ENCODE peak calls at places on chromosomes 3 and 15, in nine cellular contexts. One of them, this sample, is unnamed.

GRCh38 chr3:113834983-113835382 is 3.6 kb upstream of the GRAMD1C start:
- DNase-seq in progenitor cell of endocrine pancreas: no peak
- DNase-seq in stomach: no peak
- DNase-seq in activated CD4-positive, CD25-positive, alpha-beta regulatory T cell: no peak
- DNase-seq in mesenteric fat pad: no peak
- DNase-seq in NCI-H1694 treated with DMSO at 0.1 percent for 48 hours: no peak
- DNase-seq in iPS-NIHi11: no peak
- DNase-seq in activated CD8-positive, alpha-beta memory T cell treated with anti-CD3 and anti-CD28 coated beads for 24 hours: no peak
- DNase-seq in brain microvascular endothelial cell: no peak
- DNase-seq in this sample: no peak

GRCh38 chr15:70274255-70274654 is 176.5 kb upstream of the TLE3 start:
- DNase-seq in progenitor cell of endocrine pancreas: no peak
- DNase-seq in stomach: no peak
- DNase-seq in activated CD4-positive, CD25-positive, alpha-beta regulatory T cell: no peak
- DNase-seq in mesenteric fat pad: peak; percentile 4
- DNase-seq in NCI-H1694 treated with DMSO at 0.1 percent for 48 hours: no peak
- DNase-seq in iPS-NIHi11: no peak
- DNase-seq in activated CD8-positive, alpha-beta memory T cell treated with anti-CD3 and anti-CD28 coated beads for 24 hours: no peak
- DNase-seq in brain microvascular endothelial cell: no peak
- DNase-seq in this sample: no peak

GRCh38 chr3:110795163-110795562 is 276.5 kb upstream of the NECTIN3 start:
- DNase-seq in progenitor cell of endocrine pancreas: no peak
- DNase-seq in stomach: no peak
- DNase-seq in activated CD4-positive, CD25-positive, alpha-beta regulatory T cell: no peak
- DNase-seq in mesenteric fat pad: no peak
- DNase-seq in NCI-H1694 treated with DMSO at 0.1 percent for 48 hours: no peak
- DNase-seq in iPS-NIHi11: no peak
- DNase-seq in activated CD8-positive, alpha-beta memory T cell treated with anti-CD3 and anti-CD28 coated beads for 24 hours: no peak
- DNase-seq in brain microvascular endothelial cell: no peak
- DNase-seq in this sample: no peak

GRCh38 chr3:21524113-21524512 is 226.9 kb downstream of the ZNF385D start:
- DNase-seq in progenitor cell of endocrine pancreas: no peak
- DNase-seq in stomach: no peak
- DNase-seq in activated CD4-positive, CD25-positive, alpha-beta regulatory T cell: no peak
- DNase-seq in mesenteric fat pad: no peak
- DNase-seq in NCI-H1694 treated with DMSO at 0.1 percent for 48 hours: no peak
- DNase-seq in iPS-NIHi11: no peak
- DNase-seq in activated CD8-positive, alpha-beta memory T cell treated with anti-CD3 and anti-CD28 coated beads for 24 hours: no peak
- DNase-seq in brain microvascular endothelial cell: no peak
- DNase-seq in this sample: no peak

GRCh38 chr3:17771177-17772048 is 29.0 kb upstream of the TBC1D5 start:
- DNase-seq in progenitor cell of endocrine pancreas: no peak
- DNase-seq in stomach: no peak
- DNase-seq in activated CD4-positive, CD25-positive, alpha-beta regulatory T cell: no peak
- DNase-seq in mesenteric fat pad: no peak
- DNase-seq in NCI-H1694 treated with DMSO at 0.1 percent for 48 hours: no peak
- DNase-seq in iPS-NIHi11: no peak
- DNase-seq in activated CD8-positive, alpha-beta memory T cell treated with anti-CD3 and anti-CD28 coated beads for 24 hours: no peak
- DNase-seq in brain microvascular endothelial cell: no peak
- DNase-seq in this sample: no peak

GRCh38 chr3:32447865-32448400 is 54.7 kb downstream of the CMTM6 start:
- DNase-seq in progenitor cell of endocrine pancreas: no peak
- DNase-seq in stomach: no peak
- DNase-seq in activated CD4-positive, CD25-positive, alpha-beta regulatory T cell: no peak
- DNase-seq in mesenteric fat pad: no peak
- DNase-seq in NCI-H1694 treated with DMSO at 0.1 percent for 48 hours: no peak
- DNase-seq in iPS-NIHi11: no peak
- DNase-seq in activated CD8-positive, alpha-beta memory T cell treated with anti-CD3 and anti-CD28 coated beads for 24 hours: no peak
- DNase-seq in brain microvascular endothelial cell: no peak
- DNase-seq in this sample: no peak

GRCh38 chr3:117628896-117629295 is 919.3 kb downstream of the TUSC7 start:
- DNase-seq in progenitor cell of endocrine pancreas: no peak
- DNase-seq in stomach: peak; percentile 30
- DNase-seq in activated CD4-positive, CD25-positive, alpha-beta regulatory T cell: no peak
- DNase-seq in mesenteric fat pad: no peak
- DNase-seq in NCI-H1694 treated with DMSO at 0.1 percent for 48 hours: peak; percentile 13
- DNase-seq in iPS-NIHi11: peak; percentile 43
- DNase-seq in activated CD8-positive, alpha-beta memory T cell treated with anti-CD3 and anti-CD28 coated beads for 24 hours: no peak
- DNase-seq in brain microvascular endothelial cell: peak; percentile 70
- DNase-seq in this sample: peak; percentile 93

GRCh38 chr3:27511724-27512422 is 27.7 kb upstream of the SLC4A7 start:
- DNase-seq in progenitor cell of endocrine pancreas: no peak
- DNase-seq in stomach: no peak
- DNase-seq in activated CD4-positive, CD25-positive, alpha-beta regulatory T cell: no peak
- DNase-seq in mesenteric fat pad: no peak
- DNase-seq in NCI-H1694 treated with DMSO at 0.1 percent for 48 hours: no peak
- DNase-seq in iPS-NIHi11: no peak
- DNase-seq in activated CD8-positive, alpha-beta memory T cell treated with anti-CD3 and anti-CD28 coated beads for 24 hours: no peak
- DNase-seq in brain microvascular endothelial cell: no peak
- DNase-seq in this sample: no peak

GRCh38 chr3:60386311-60386710 is 864.9 kb downstream of the FHIT start:
- DNase-seq in progenitor cell of endocrine pancreas: no peak
- DNase-seq in stomach: no peak
- DNase-seq in activated CD4-positive, CD25-positive, alpha-beta regulatory T cell: no peak
- DNase-seq in mesenteric fat pad: no peak
- DNase-seq in NCI-H1694 treated with DMSO at 0.1 percent for 48 hours: no peak
- DNase-seq in iPS-NIHi11: no peak
- DNase-seq in activated CD8-positive, alpha-beta memory T cell treated with anti-CD3 and anti-CD28 coated beads for 24 hours: no peak
- DNase-seq in brain microvascular endothelial cell: no peak
- DNase-seq in this sample: no peak

GRCh38 chr3:4421121-4421520 is 45.9 kb downstream of the SUMF1 start:
- DNase-seq in progenitor cell of endocrine pancreas: no peak
- DNase-seq in stomach: no peak
- DNase-seq in activated CD4-positive, CD25-positive, alpha-beta regulatory T cell: no peak
- DNase-seq in mesenteric fat pad: no peak
- DNase-seq in NCI-H1694 treated with DMSO at 0.1 percent for 48 hours: no peak
- DNase-seq in iPS-NIHi11: no peak
- DNase-seq in activated CD8-positive, alpha-beta memory T cell treated with anti-CD3 and anti-CD28 coated beads for 24 hours: no peak
- DNase-seq in brain microvascular endothelial cell: peak; percentile 80
- DNase-seq in this sample: no peak

GRCh38 chr3:26293351-26293750 is 329.2 kb upstream of the LRRC3B start:
- DNase-seq in progenitor cell of endocrine pancreas: no peak
- DNase-seq in stomach: no peak
- DNase-seq in activated CD4-positive, CD25-positive, alpha-beta regulatory T cell: no peak
- DNase-seq in mesenteric fat pad: no peak
- DNase-seq in NCI-H1694 treated with DMSO at 0.1 percent for 48 hours: no peak
- DNase-seq in iPS-NIHi11: no peak
- DNase-seq in activated CD8-positive, alpha-beta memory T cell treated with anti-CD3 and anti-CD28 coated beads for 24 hours: no peak
- DNase-seq in brain microvascular endothelial cell: no peak
- DNase-seq in this sample: no peak

GRCh38 chr3:107416886-107417285 is 39.6 kb downstream of the CCDC54 start:
- DNase-seq in progenitor cell of endocrine pancreas: no peak
- DNase-seq in stomach: no peak
- DNase-seq in activated CD4-positive, CD25-positive, alpha-beta regulatory T cell: no peak
- DNase-seq in mesenteric fat pad: no peak
- DNase-seq in NCI-H1694 treated with DMSO at 0.1 percent for 48 hours: no peak
- DNase-seq in iPS-NIHi11: no peak
- DNase-seq in activated CD8-positive, alpha-beta memory T cell treated with anti-CD3 and anti-CD28 coated beads for 24 hours: no peak
- DNase-seq in brain microvascular endothelial cell: no peak
- DNase-seq in this sample: no peak

GRCh38 chr3:67828486-67829010 is 174.1 kb upstream of the SUCLG2 start:
- DNase-seq in progenitor cell of endocrine pancreas: no peak
- DNase-seq in stomach: no peak
- DNase-seq in activated CD4-positive, CD25-positive, alpha-beta regulatory T cell: no peak
- DNase-seq in mesenteric fat pad: no peak
- DNase-seq in NCI-H1694 treated with DMSO at 0.1 percent for 48 hours: no peak
- DNase-seq in iPS-NIHi11: no peak
- DNase-seq in activated CD8-positive, alpha-beta memory T cell treated with anti-CD3 and anti-CD28 coated beads for 24 hours: no peak
- DNase-seq in brain microvascular endothelial cell: no peak
- DNase-seq in this sample: no peak

GRCh38 chr15:71344316-71344715 is 229.0 kb downstream of the THSD4 start:
- DNase-seq in progenitor cell of endocrine pancreas: no peak
- DNase-seq in stomach: no peak
- DNase-seq in activated CD4-positive, CD25-positive, alpha-beta regulatory T cell: no peak
- DNase-seq in mesenteric fat pad: no peak
- DNase-seq in NCI-H1694 treated with DMSO at 0.1 percent for 48 hours: no peak
- DNase-seq in iPS-NIHi11: no peak
- DNase-seq in activated CD8-positive, alpha-beta memory T cell treated with anti-CD3 and anti-CD28 coated beads for 24 hours: no peak
- DNase-seq in brain microvascular endothelial cell: no peak
- DNase-seq in this sample: no peak

GRCh38 chr15:78083687-78084358 is 6.3 kb upstream of the TBC1D2B start:
- DNase-seq in progenitor cell of endocrine pancreas: no peak
- DNase-seq in stomach: no peak
- DNase-seq in activated CD4-positive, CD25-positive, alpha-beta regulatory T cell: no peak
- DNase-seq in mesenteric fat pad: peak; percentile 20
- DNase-seq in NCI-H1694 treated with DMSO at 0.1 percent for 48 hours: no peak
- DNase-seq in iPS-NIHi11: no peak
- DNase-seq in activated CD8-positive, alpha-beta memory T cell treated with anti-CD3 and anti-CD28 coated beads for 24 hours: no peak
- DNase-seq in brain microvascular endothelial cell: no peak
- DNase-seq in this sample: no peak

GRCh38 chr3:64520334-64520733 is 167.5 kb downstream of the ADAMTS9 start:
- DNase-seq in progenitor cell of endocrine pancreas: no peak
- DNase-seq in stomach: no peak
- DNase-seq in activated CD4-positive, CD25-positive, alpha-beta regulatory T cell: no peak
- DNase-seq in mesenteric fat pad: no peak
- DNase-seq in NCI-H1694 treated with DMSO at 0.1 percent for 48 hours: no peak
- DNase-seq in iPS-NIHi11: no peak
- DNase-seq in activated CD8-positive, alpha-beta memory T cell treated with anti-CD3 and anti-CD28 coated beads for 24 hours: no peak
- DNase-seq in brain microvascular endothelial cell: no peak
- DNase-seq in this sample: no peak

GRCh38 chr3:99645277-99646106 is 7.1 kb downstream of the COL8A1 start:
- DNase-seq in progenitor cell of endocrine pancreas: no peak
- DNase-seq in stomach: no peak
- DNase-seq in activated CD4-positive, CD25-positive, alpha-beta regulatory T cell: no peak
- DNase-seq in mesenteric fat pad: no peak
- DNase-seq in NCI-H1694 treated with DMSO at 0.1 percent for 48 hours: no peak
- DNase-seq in iPS-NIHi11: peak; percentile 51
- DNase-seq in activated CD8-positive, alpha-beta memory T cell treated with anti-CD3 and anti-CD28 coated beads for 24 hours: no peak
- DNase-seq in brain microvascular endothelial cell: peak; percentile 52
- DNase-seq in this sample: peak; percentile 38

GRCh38 chr3:111954228-111954990 is 24.4 kb upstream of the ABHD10 start:
- DNase-seq in progenitor cell of endocrine pancreas: no peak
- DNase-seq in stomach: no peak
- DNase-seq in activated CD4-positive, CD25-positive, alpha-beta regulatory T cell: no peak
- DNase-seq in mesenteric fat pad: no peak
- DNase-seq in NCI-H1694 treated with DMSO at 0.1 percent for 48 hours: no peak
- DNase-seq in iPS-NIHi11: no peak
- DNase-seq in activated CD8-positive, alpha-beta memory T cell treated with anti-CD3 and anti-CD28 coated beads for 24 hours: no peak
- DNase-seq in brain microvascular endothelial cell: no peak
- DNase-seq in this sample: no peak

GRCh38 chr15:101255615-101256350 is 3.9 kb upstream of the CHSY1 start:
- DNase-seq in progenitor cell of endocrine pancreas: no peak
- DNase-seq in stomach: no peak
- DNase-seq in activated CD4-positive, CD25-positive, alpha-beta regulatory T cell: no peak
- DNase-seq in mesenteric fat pad: no peak
- DNase-seq in NCI-H1694 treated with DMSO at 0.1 percent for 48 hours: no peak
- DNase-seq in iPS-NIHi11: no peak
- DNase-seq in activated CD8-positive, alpha-beta memory T cell treated with anti-CD3 and anti-CD28 coated beads for 24 hours: peak; percentile 54
- DNase-seq in brain microvascular endothelial cell: peak; percentile 87
- DNase-seq in this sample: peak; percentile 24

GRCh38 chr3:45226206-45226915 is at the start of gene TMEM158:
- DNase-seq in progenitor cell of endocrine pancreas: peak; percentile 50
- DNase-seq in stomach: peak; percentile 81
- DNase-seq in activated CD4-positive, CD25-positive, alpha-beta regulatory T cell: peak; percentile 47
- DNase-seq in mesenteric fat pad: peak; percentile 93
- DNase-seq in NCI-H1694 treated with DMSO at 0.1 percent for 48 hours: peak; percentile 3
- DNase-seq in iPS-NIHi11: peak; percentile 95
- DNase-seq in activated CD8-positive, alpha-beta memory T cell treated with anti-CD3 and anti-CD28 coated beads for 24 hours: peak; percentile 88
- DNase-seq in brain microvascular endothelial cell: peak; percentile 44
- DNase-seq in this sample: peak; percentile 12

GRCh38 chr3:167940241-167940640 is 155.5 kb downstream of the GOLIM4 start:
- DNase-seq in progenitor cell of endocrine pancreas: no peak
- DNase-seq in stomach: no peak
- DNase-seq in activated CD4-positive, CD25-positive, alpha-beta regulatory T cell: no peak
- DNase-seq in mesenteric fat pad: no peak
- DNase-seq in NCI-H1694 treated with DMSO at 0.1 percent for 48 hours: no peak
- DNase-seq in iPS-NIHi11: no peak
- DNase-seq in activated CD8-positive, alpha-beta memory T cell treated with anti-CD3 and anti-CD28 coated beads for 24 hours: no peak
- DNase-seq in brain microvascular endothelial cell: no peak
- DNase-seq in this sample: no peak

GRCh38 chr3:192022412-192022811 is 561.4 kb downstream of the PYDC2 start:
- DNase-seq in progenitor cell of endocrine pancreas: no peak
- DNase-seq in stomach: no peak
- DNase-seq in activated CD4-positive, CD25-positive, alpha-beta regulatory T cell: no peak
- DNase-seq in mesenteric fat pad: no peak
- DNase-seq in NCI-H1694 treated with DMSO at 0.1 percent for 48 hours: no peak
- DNase-seq in iPS-NIHi11: no peak
- DNase-seq in activated CD8-positive, alpha-beta memory T cell treated with anti-CD3 and anti-CD28 coated beads for 24 hours: no peak
- DNase-seq in brain microvascular endothelial cell: no peak
- DNase-seq in this sample: peak; percentile 65

GRCh38 chr3:100063929-100064461 is 50.3 kb downstream of the FILIP1L start:
- DNase-seq in progenitor cell of endocrine pancreas: no peak
- DNase-seq in stomach: no peak
- DNase-seq in activated CD4-positive, CD25-positive, alpha-beta regulatory T cell: no peak
- DNase-seq in mesenteric fat pad: no peak
- DNase-seq in NCI-H1694 treated with DMSO at 0.1 percent for 48 hours: no peak
- DNase-seq in iPS-NIHi11: no peak
- DNase-seq in activated CD8-positive, alpha-beta memory T cell treated with anti-CD3 and anti-CD28 coated beads for 24 hours: no peak
- DNase-seq in brain microvascular endothelial cell: no peak
- DNase-seq in this sample: no peak

GRCh38 chr3:97940034-97940433 is 32.2 kb downstream of the RIOX2 start:
- DNase-seq in progenitor cell of endocrine pancreas: no peak
- DNase-seq in stomach: no peak
- DNase-seq in activated CD4-positive, CD25-positive, alpha-beta regulatory T cell: no peak
- DNase-seq in mesenteric fat pad: no peak
- DNase-seq in NCI-H1694 treated with DMSO at 0.1 percent for 48 hours: peak; percentile 34
- DNase-seq in iPS-NIHi11: no peak
- DNase-seq in activated CD8-positive, alpha-beta memory T cell treated with anti-CD3 and anti-CD28 coated beads for 24 hours: no peak
- DNase-seq in brain microvascular endothelial cell: no peak
- DNase-seq in this sample: no peak

GRCh38 chr15:90294601-90295269 is 29.3 kb downstream of the NGRN start:
- DNase-seq in progenitor cell of endocrine pancreas: no peak
- DNase-seq in stomach: no peak
- DNase-seq in activated CD4-positive, CD25-positive, alpha-beta regulatory T cell: no peak
- DNase-seq in mesenteric fat pad: peak; percentile 71
- DNase-seq in NCI-H1694 treated with DMSO at 0.1 percent for 48 hours: no peak
- DNase-seq in iPS-NIHi11: no peak
- DNase-seq in activated CD8-positive, alpha-beta memory T cell treated with anti-CD3 and anti-CD28 coated beads for 24 hours: no peak
- DNase-seq in brain microvascular endothelial cell: no peak
- DNase-seq in this sample: no peak

GRCh38 chr3:149765762-149766334 is 13.6 kb upstream of the COMMD2 start:
- DNase-seq in progenitor cell of endocrine pancreas: no peak
- DNase-seq in stomach: no peak
- DNase-seq in activated CD4-positive, CD25-positive, alpha-beta regulatory T cell: no peak
- DNase-seq in mesenteric fat pad: no peak
- DNase-seq in NCI-H1694 treated with DMSO at 0.1 percent for 48 hours: no peak
- DNase-seq in iPS-NIHi11: peak; percentile 17
- DNase-seq in activated CD8-positive, alpha-beta memory T cell treated with anti-CD3 and anti-CD28 coated beads for 24 hours: no peak
- DNase-seq in brain microvascular endothelial cell: peak; percentile 17
- DNase-seq in this sample: peak; percentile 21